ENCODE peak calls at places on chromosomes 3 and 15, in ten cellular contexts. J is activated CD4-positive, alpha-beta T cell treated with anti-CD3 and anti-CD28 coated beads, Interleukin-2, amount 50 U/mL, for 48 hours; D is HFFc6; X is stimulated activated CD8-positive, alpha-beta memory T cell treated with anti-CD3 and anti-CD28 coated beads, Interleukin-2, amount 100 ng/mL, for 48 hours; T is neural crest cell; E is AG09309; V is stimulated activated CD4-positive, alpha-beta T cell treated with anti-CD3 and anti-CD28 coated beads, Interleukin-15, amount 100 ng/mL, for 48 hours; S is heart right ventricle; K is astrocyte; C is astrocyte of the cerebellum. A is an unnamed sample.

GRCh38 chr3:119258915-119259314 is 18.2 kb upstream of the B4GALT4 start:
- DNase-seq in C (no peak), S (no peak), V (no peak), X (no peak), T (no peak), E (no peak), K (no peak), J (no peak), D (no peak), A (no peak)

GRCh38 chr3:148648685-148649352 is 48.9 kb upstream of the AGTR1 start:
- DNase-seq in S (no peak), V (no peak), E (peak), K (peak), D (peak), J (no peak), T (no peak), C (peak), X (no peak), A (no peak)

GRCh38 chr3:60240558-60240957 is 1010.7 kb downstream of the FHIT start:
- DNase-seq in V (no peak), E (no peak), D (no peak), X (no peak), C (no peak), K (no peak), J (no peak), S (no peak), T (no peak), A (no peak)

GRCh38 chr15:69666441-69666882 is 213.8 kb downstream of the RPLP1 start:
- DNase-seq in T (no peak), J (peak), V (peak), E (no peak), S (peak), C (no peak), D (peak), X (no peak), K (peak), A (no peak)

GRCh38 chr3:135924506-135924905 is 41.0 kb upstream of the PPP2R3A start:
- DNase-seq in T (no peak), X (no peak), J (no peak), D (no peak), K (no peak), C (no peak), E (no peak), S (no peak), V (no peak), A (no peak)

GRCh38 chr15:85379403-85380131 is 836 bp upstream of the AKAP13 start:
- DNase-seq in V (peak), C (no peak), K (peak), J (peak), E (no peak), S (no peak), D (peak), X (peak), T (no peak), A (no peak)

GRCh38 chr15:28043625-28044520 is 55.2 kb downstream of the OCA2 start:
- DNase-seq in S (no peak), K (no peak), D (no peak), V (no peak), J (no peak), C (no peak), X (no peak), E (no peak), T (no peak), A (no peak)

GRCh38 chr3:196650740-196651311 is 11.3 kb downstream of the NRROS start:
- DNase-seq in D (peak), T (no peak), K (peak), S (peak), V (no peak), C (peak), J (no peak), X (no peak), E (peak), A (no peak)

GRCh38 chr3:70064194-70064787 is 64.8 kb downstream of the SAMMSON start:
- DNase-seq in S (peak), E (peak), D (peak), V (no peak), X (no peak), J (no peak), C (peak), K (no peak), T (peak), A (no peak)

GRCh38 chr3:123611077-123611476 is 26.2 kb upstream of the HACD2 start:
- DNase-seq in V (no peak), E (no peak), K (no peak), S (no peak), D (no peak), J (no peak), T (no peak), C (no peak), X (no peak), A (no peak)

A was measured in C1 segment of cervical spinal cord.